ENCODE peak calls at places on chromosome 18, in eight cellular contexts. B, K, P, J, Q, L, H and O are unnamed samples.

GRCh38 chr18:42339324-42339723 is 384.3 kb downstream of the PIK3C3 start:
- DNase-seq in H (no peak), L (no peak), P (no peak), B (no peak), J (no peak), K (no peak), Q (no peak), O (peak)

GRCh38 chr18:47881752-47882455 is 48.6 kb downstream of the SMAD2 start:
- DNase-seq in J (no peak), L (no peak), P (no peak), K (no peak), H (no peak), Q (no peak), B (peak), O (peak)

GRCh38 chr18:7158201-7158600 is 40.6 kb upstream of the LAMA1 start:
- DNase-seq in K (no peak), J (no peak), H (no peak), L (peak), B (peak), Q (no peak), P (no peak), O (peak)

GRCh38 chr18:49884465-49884864 is 71.1 kb upstream of the ACAA2 start:
- DNase-seq in B (no peak), J (peak), H (no peak), K (no peak), L (no peak), Q (no peak), P (no peak), O (no peak)

GRCh38 chr18:13551841-13552733 is 174.3 kb downstream of the FAM210A start:
- DNase-seq in P (no peak), J (no peak), K (no peak), L (no peak), B (no peak), H (no peak), Q (no peak), O (no peak)

GRCh38 chr18:55473534-55473933 is 114.5 kb downstream of the TCF4 start:
- DNase-seq in Q (no peak), B (no peak), H (no peak), J (no peak), P (no peak), L (no peak), K (no peak), O (no peak)

GRCh38 chr18:30999186-30999585 is 43.4 kb downstream of the DSC3 start:
- DNase-seq in J (no peak), P (peak), L (no peak), H (no peak), K (no peak), Q (no peak), B (no peak), O (no peak)

GRCh38 chr18:6355789-6356589 is 58.7 kb downstream of the L3MBTL4 start:
- DNase-seq in L (no peak), B (no peak), H (no peak), Q (no peak), K (no peak), P (peak), J (no peak), O (peak)

GRCh38 chr18:63000839-63001238 is 285.5 kb downstream of the PHLPP1 start:
- DNase-seq in P (no peak), L (no peak), Q (no peak), K (no peak), J (no peak), H (no peak), B (no peak), O (no peak)

GRCh38 chr18:13541621-13542519 is 184.5 kb downstream of the FAM210A start:
- DNase-seq in B (no peak), J (no peak), L (no peak), H (no peak), Q (no peak), P (no peak), K (no peak), O (no peak)

GRCh38 chr18:45284174-45284573 is 331.1 kb upstream of the SLC14A2 start:
- DNase-seq in J (no peak), K (no peak), Q (no peak), H (no peak), B (no peak), L (no peak), P (no peak), O (no peak)

GRCh38 chr18:78965917-78966878 is 13.4 kb upstream of the SALL3 start:
- DNase-seq in Q (no peak), B (no peak), J (no peak), K (no peak), L (no peak), P (no peak), H (no peak), O (no peak)

GRCh38 chr18:3468066-3468705 is 18.2 kb downstream of the TGIF1 start:
- DNase-seq in J (no peak), K (no peak), P (no peak), B (no peak), Q (no peak), L (no peak), H (no peak), O (no peak)
- TF ChIP-seq CTCF in J (no peak), K (no peak), P (no peak), B (no peak), Q (no peak), L (no peak), H (peak), O (no peak)

GRCh38 chr18:21820035-21820810 is 79.6 kb downstream of the MIB1 start:
- DNase-seq in H (no peak), J (no peak), B (peak), P (peak), K (peak), L (peak), Q (no peak), O (peak)
- TF ChIP-seq CTCF in H (peak), J (peak), B (peak), P (peak), K (no peak), L (peak), Q (peak), O (peak)

GRCh38 chr18:51021226-51021965 is 8.6 kb upstream of the SMAD4 start:
- DNase-seq in K (no peak), Q (no peak), P (no peak), L (no peak), B (no peak), H (no peak), J (no peak), O (no peak)
- TF ChIP-seq CTCF in K (no peak), Q (no peak), P (no peak), L (no peak), B (no peak), H (no peak), J (no peak), O (no peak)

GRCh38 chr18:77053616-77054287 is 78.8 kb downstream of the MBP start:
- DNase-seq in K (no peak), Q (no peak), B (no peak), L (no peak), H (no peak), J (no peak), P (no peak), O (no peak)

GRCh38 chr18:77056399-77057015 is 76.1 kb downstream of the MBP start:
- DNase-seq in P (no peak), Q (no peak), B (peak), J (peak), H (no peak), L (no peak), K (no peak), O (no peak)

GRCh38 chr18:77055429-77056310 is 76.9 kb downstream of the MBP start:
- DNase-seq in J (peak), B (no peak), L (no peak), Q (no peak), K (no peak), H (no peak), P (peak), O (no peak)

GRCh38 chr18:77054288-77054605 is 78.3 kb downstream of the MBP start:
- DNase-seq in L (no peak), H (no peak), J (no peak), B (no peak), P (peak), K (no peak), Q (no peak), O (no peak)

GRCh38 chr18:77054606-77055428 is 77.8 kb downstream of the MBP start:
- DNase-seq in L (no peak), K (peak), B (peak), H (peak), Q (peak), J (peak), P (peak), O (peak)
- TF ChIP-seq CTCF in L (peak), K (peak), B (peak), H (no peak), Q (peak), J (peak), P (peak), O (peak)

DNA sequence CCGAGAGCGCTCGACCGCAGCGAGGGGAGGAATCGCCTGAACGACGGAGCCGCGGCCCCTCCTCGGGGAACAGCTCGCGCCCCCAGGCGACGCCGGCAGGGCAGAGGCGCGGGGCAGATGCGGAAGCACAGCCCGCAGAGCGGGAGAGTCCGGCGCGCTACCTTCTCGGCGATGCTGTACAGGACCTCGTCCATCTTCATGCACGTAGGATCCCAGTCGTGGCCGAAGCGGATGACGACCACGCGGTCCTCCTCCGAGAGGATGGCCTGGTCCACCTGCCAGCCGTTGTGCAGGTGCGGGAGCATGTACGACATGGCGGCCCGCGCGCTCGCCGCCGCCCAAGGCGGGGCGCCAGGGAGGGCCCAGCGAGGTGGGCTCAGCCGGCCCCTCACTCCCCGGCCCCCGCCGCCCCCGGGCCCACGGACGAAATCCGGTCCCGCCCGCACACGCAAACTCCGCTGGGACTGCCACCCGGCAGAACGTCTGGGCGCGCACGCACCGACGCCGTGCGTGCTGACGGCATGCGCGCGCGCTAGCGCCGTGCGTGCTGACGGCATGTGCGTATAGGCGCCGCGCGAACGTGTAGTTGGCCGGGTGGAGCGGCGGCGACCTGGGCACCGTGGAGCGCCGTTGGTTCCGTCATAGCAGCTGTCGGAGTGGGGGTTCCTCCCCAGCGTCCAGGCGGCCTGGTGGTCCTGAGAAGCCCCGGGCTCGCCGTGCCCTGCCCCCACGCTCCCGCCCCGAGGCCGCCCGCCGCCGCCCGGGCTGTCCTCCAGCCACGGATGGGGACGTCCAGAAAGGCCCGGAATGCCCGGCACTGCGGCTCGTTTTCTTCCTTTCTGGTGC is at the start of gene TXNL4A:
- DNase-seq in L (peak), J (peak), B (peak), K (peak), H (peak), P (peak), Q (peak), O (peak)
- TF ChIP-seq CTCF in L (peak), J (peak), B (peak), K (peak), H (no peak), P (peak), Q (peak), O (peak)

DNA sequence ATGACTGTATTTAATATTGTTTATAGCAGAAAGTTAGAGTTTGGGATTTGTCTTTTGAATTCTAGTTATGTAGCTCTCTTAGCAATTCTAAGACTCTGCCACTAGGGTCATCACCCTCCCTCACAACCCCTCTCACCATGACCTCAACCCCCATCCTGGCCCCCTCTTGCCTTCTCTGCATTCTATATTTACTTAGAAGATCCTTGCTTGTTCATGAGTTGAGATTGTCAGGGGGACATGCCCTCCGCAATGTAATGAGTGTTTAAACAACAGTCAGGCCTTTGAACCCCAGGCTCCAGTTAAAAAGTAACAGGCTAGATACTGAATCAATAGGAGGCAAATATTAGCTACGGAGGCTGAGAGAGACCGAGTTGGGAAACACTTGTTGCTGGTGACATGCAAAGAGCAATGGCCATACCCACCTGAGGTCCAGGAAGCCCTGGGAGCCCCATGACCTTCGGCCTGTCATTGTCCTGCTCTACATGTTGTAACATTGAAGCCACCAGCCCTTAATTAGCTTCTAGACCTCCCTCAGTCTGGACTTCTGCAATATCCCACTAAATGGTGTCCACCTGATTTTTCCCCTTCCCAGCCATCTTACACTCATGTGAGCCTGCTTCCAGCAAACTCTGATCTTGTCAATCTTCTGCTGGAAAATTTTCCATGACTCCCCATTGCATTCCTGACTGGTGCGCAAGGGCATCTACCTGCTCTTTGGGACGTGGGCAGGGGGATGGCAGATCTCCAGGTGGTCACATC is 221.1 kb downstream of the ALPK2 start:
- DNase-seq in P (no peak), H (no peak), Q (no peak), K (no peak), B (no peak), J (no peak), L (no peak), O (no peak)
- TF ChIP-seq CTCF in P (no peak), H (no peak), Q (no peak), K (no peak), B (no peak), J (no peak), L (no peak), O (no peak)

GRCh38 chr18:12074734-12075133 is 18.9 kb upstream of the ANKRD62 start:
- DNase-seq in Q (no peak), H (no peak), L (no peak), P (no peak), K (no peak), B (peak), J (no peak), O (no peak)
- TF ChIP-seq CTCF in Q (no peak), H (no peak), L (no peak), P (no peak), K (no peak), B (peak), J (no peak), O (no peak)

GRCh38 chr18:74788657-74789056 is 191.0 kb downstream of the ZNF407 start:
- DNase-seq in P (no peak), K (no peak), B (no peak), J (no peak), H (no peak), Q (no peak), L (no peak), O (no peak)
- TF ChIP-seq CTCF in P (no peak), K (no peak), B (no peak), J (no peak), H (no peak), Q (no peak), L (no peak), O (no peak)